ENCODE peak calls at places on chromosome 6, in five cellular contexts. H is A549, L is adrenal gland, B is fibroblast of lung, C is choroid plexus epithelial cell. W is an unnamed sample.

GRCh38 chr6:47655719-47656595 is 42.4 kb upstream of the ADGRF4 start:
- DNase-seq in H (peak; percentile 33), L (peak; percentile 23), B (peak; percentile 5), C (no peak), W (peak; percentile 68)

GRCh38 chr6:96032646-96033045 is 16.9 kb downstream of the FUT9 start:
- DNase-seq in H (no peak), L (no peak), B (no peak), C (no peak), W (no peak)

GRCh38 chr6:10316327-10316726 is 98.5 kb downstream of the TFAP2A start:
- DNase-seq in H (no peak), L (peak; percentile 54), B (peak; percentile 22), C (peak; percentile 1), W (no peak)

GRCh38 chr6:145315982-145316600 is 419.2 kb downstream of the EPM2A start:
- DNase-seq in H (no peak), L (no peak), B (no peak), C (peak; percentile 4), W (no peak)

GRCh38 chr6:15572296-15573016 is 90.4 kb downstream of the DTNBP1 start:
- DNase-seq in H (no peak), L (no peak), B (no peak), C (no peak), W (no peak)

GRCh38 chr6:128463942-128464341 is 56.5 kb downstream of the PTPRK start:
- DNase-seq in H (no peak), L (peak; percentile 24), B (no peak), C (peak; percentile 59), W (no peak)

GRCh38 chr6:30450908-30451818 is 38.1 kb upstream of the HLA-E start:
- DNase-seq in H (no peak), L (no peak), B (peak; percentile 74), C (peak; percentile 83), W (peak; percentile 48)

GRCh38 chr6:110043366-110043994 is 65.4 kb downstream of the GPR6 start:
- DNase-seq in H (no peak), L (no peak), B (no peak), C (no peak), W (no peak)

GRCh38 chr6:99093781-99094180 is 146.0 kb upstream of the FBXL4 start:
- DNase-seq in H (no peak), L (no peak), B (no peak), C (no peak), W (no peak)

GRCh38 chr6:151370509-151371078 is 20.8 kb downstream of the ZBTB2 start:
- DNase-seq in H (peak; percentile 29), L (no peak), B (peak; percentile 54), C (peak; percentile 76), W (no peak)

GRCh38 chr6:54574671-54575070 is 266.4 kb downstream of the TINAG start:
- DNase-seq in H (no peak), L (no peak), B (no peak), C (no peak), W (no peak)

GRCh38 chr6:87257565-87257964 is 64.8 kb upstream of the SMIM8 start:
- DNase-seq in H (no peak), L (no peak), B (no peak), C (no peak), W (no peak)

GRCh38 chr6:106629103-106629858 is at the start of the genes QRSL1 and RTN4IP1:
- DNase-seq in H (peak; percentile 89), L (peak; percentile 93), B (peak; percentile 94), C (peak; percentile 94), W (peak; percentile 96)

GRCh38 chr6:38316099-38316868 is 323.4 kb downstream of the BTBD9 start:
- DNase-seq in H (no peak), L (no peak), B (no peak), C (no peak), W (no peak)

GRCh38 chr6:31727717-31728671 is 1.1 kb downstream of the DDAH2 start:
- DNase-seq in H (no peak), L (peak; percentile 35), B (no peak), C (no peak), W (no peak)

GRCh38 chr6:87590417-87590880 is 514 bp downstream of the ORC3 start:
- DNase-seq in H (no peak), L (no peak), B (no peak), C (no peak), W (no peak)

GRCh38 chr6:112237644-112238043 is 16.7 kb downstream of the LAMA4 start:
- DNase-seq in H (peak; percentile 33), L (peak; percentile 67), B (peak; percentile 100), C (peak; percentile 95), W (no peak)

GRCh38 chr6:139863356-139863755 is 488.9 kb upstream of the CITED2 start:
- DNase-seq in H (no peak), L (no peak), B (peak; percentile 72), C (peak; percentile 36), W (no peak)

GRCh38 chr6:148980234-148980633 is 233.4 kb downstream of the UST start:
- DNase-seq in H (no peak), L (no peak), B (no peak), C (peak; percentile 16), W (no peak)

GRCh38 chr6:168017629-168018028 is 20.2 kb downstream of the KIF25 start:
- DNase-seq in H (no peak), L (no peak), B (peak; percentile 17), C (no peak), W (no peak)

GRCh38 chr6:88238065-88238464 is 71.9 kb upstream of the CNR1 start:
- DNase-seq in H (peak; percentile 39), L (no peak), B (no peak), C (peak; percentile 75), W (peak; percentile 19)

GRCh38 chr6:44001318-44001868 is 125.9 kb downstream of the MRPL14 start:
- DNase-seq in H (peak; percentile 57), L (no peak), B (peak; percentile 40), C (peak; percentile 40), W (peak; percentile 44)

GRCh38 chr6:92777146-92777740 is 642.1 kb downstream of the EPHA7 start:
- DNase-seq in H (peak; percentile 4), L (no peak), B (peak; percentile 68), C (peak; percentile 75), W (peak; percentile 37)

GRCh38 chr6:117487831-117488230 is 5.4 kb downstream of the DCBLD1 start:
- DNase-seq in H (no peak), L (no peak), B (peak; percentile 97), C (no peak), W (no peak)

DNA sequence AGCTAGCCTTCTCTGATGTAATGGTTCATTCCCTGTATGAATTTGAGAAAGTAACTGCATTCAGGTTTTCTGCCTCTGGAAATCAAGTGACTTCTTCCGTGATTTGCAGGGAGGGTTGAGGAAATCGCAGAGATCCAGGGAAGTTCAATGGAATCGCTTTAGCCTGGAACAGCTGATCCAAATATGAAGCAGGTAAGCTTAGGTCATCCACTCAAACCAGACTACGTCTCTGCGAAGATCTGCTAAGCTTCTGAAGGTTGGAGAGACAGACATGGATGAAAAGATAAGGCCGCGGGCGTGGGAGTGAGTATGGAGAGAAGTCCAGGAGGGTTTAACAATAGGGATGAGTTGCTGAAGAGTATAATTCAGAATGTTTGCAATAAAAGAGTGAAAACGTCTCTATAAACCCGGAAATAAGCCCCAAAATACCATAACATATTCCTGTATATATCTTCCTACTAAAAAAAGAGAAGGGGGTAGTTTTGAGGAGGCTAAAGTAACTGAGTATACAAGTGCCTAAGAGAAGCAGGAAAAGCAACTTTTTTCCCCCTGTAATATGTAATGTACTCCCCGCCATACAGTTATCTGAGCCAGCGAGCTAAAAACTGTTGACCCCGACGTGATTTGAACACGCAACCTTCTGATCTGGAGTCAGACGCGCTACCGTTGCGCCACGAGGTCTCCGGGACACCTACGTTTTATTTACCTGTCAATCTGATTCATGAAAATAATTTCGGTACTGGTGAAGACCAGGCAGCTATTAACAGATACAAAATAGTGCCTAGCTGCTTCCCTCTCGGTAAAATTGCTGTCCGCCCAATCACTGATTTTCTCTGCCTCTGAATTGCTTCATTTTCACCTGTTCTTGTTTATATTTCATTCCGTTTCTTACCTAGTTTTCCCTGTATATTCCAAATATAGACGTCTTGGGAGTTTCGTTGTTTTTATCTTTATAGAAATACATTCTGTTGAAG is 33.9 kb upstream of the BTN3A2 start:
- DNase-seq in H (peak; percentile 80), L (no peak), B (no peak), C (peak; percentile 53), W (no peak)
- H3K4me3 ChIP-seq in H (peak overlapping the region; percentile 69), L (no peak overlapping the region), B (peak overlapping the region; percentile 60), C (peak overlapping the region; percentile 58), W (no peak overlapping the region)

DNA sequence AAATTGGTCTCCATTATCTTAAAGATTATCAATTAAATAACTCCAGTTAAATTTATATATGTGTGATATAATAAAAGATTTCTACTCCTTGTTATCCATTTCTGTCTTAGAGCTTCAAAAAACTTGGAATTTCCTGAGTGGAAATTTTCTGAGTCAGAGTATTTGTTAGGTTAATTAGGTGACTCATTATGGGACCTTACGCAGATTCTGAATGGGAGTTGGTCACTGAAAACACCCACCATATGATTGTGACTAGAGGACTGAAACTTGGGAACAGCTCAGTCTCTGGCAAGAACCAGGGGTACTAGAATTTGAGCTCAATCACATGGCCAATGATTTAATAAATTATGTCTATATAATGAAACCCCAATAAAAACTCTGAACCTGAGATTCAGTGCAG is 125.4 kb upstream of the HMGCLL1 start:
- DNase-seq in H (no peak), L (no peak), B (peak; percentile 23), C (peak; percentile 25), W (no peak)
- H3K4me3 ChIP-seq in H (no peak overlapping the region), L (no peak overlapping the region), B (no peak overlapping the region), C (no peak overlapping the region), W (no peak overlapping the region)

GRCh38 chr6:5469101-5469846 is 208.0 kb downstream of the FARS2 start:
- DNase-seq in H (no peak), L (no peak), B (no peak), C (no peak), W (no peak)

GRCh38 chr6:5471044-5471443 is 209.7 kb downstream of the FARS2 start:
- DNase-seq in H (peak; percentile 31), L (peak; percentile 64), B (peak; percentile 67), C (peak; percentile 83), W (peak; percentile 58)

GRCh38 chr6:5472583-5472982 is 211.3 kb downstream of the FARS2 start:
- DNase-seq in H (no peak), L (no peak), B (no peak), C (no peak), W (no peak)

GRCh38 chr6:5468586-5468985 is 207.3 kb downstream of the FARS2 start:
- DNase-seq in H (no peak), L (no peak), B (no peak), C (peak; percentile 38), W (no peak)

GRCh38 chr6:5471637-5472430 is 210.5 kb downstream of the FARS2 start:
- DNase-seq in H (no peak), L (no peak), B (no peak), C (no peak), W (no peak)
- H3K4me3 ChIP-seq in H (no peak overlapping the region), L (no peak overlapping the region), B (no peak overlapping the region), C (no peak overlapping the region), W (no peak overlapping the region)

GRCh38 chr6:50819906-50820589 is 1.4 kb downstream of the TFAP2B start:
- DNase-seq in H (no peak), L (no peak), B (no peak), C (no peak), W (no peak)
- H3K4me3 ChIP-seq in H (no peak overlapping the region), L (no peak overlapping the region), B (no peak overlapping the region), C (no peak overlapping the region), W (no peak overlapping the region)

GRCh38 chr6:2943564-2943955 is 27.8 kb downstream of the SERPINB6 start:
- DNase-seq in H (no peak), L (no peak), B (no peak), C (no peak), W (no peak)
- H3K4me3 ChIP-seq in H (no peak overlapping the region), L (no peak overlapping the region), B (no peak overlapping the region), C (no peak overlapping the region), W (no peak overlapping the region)

GRCh38 chr6:141561154-141561553 is 571.6 kb upstream of the GJE1 start:
- DNase-seq in H (no peak), L (no peak), B (no peak), C (no peak), W (peak; percentile 9)

GRCh38 chr6:141562801-141563763 is 569.6 kb upstream of the GJE1 start:
- DNase-seq in H (peak; percentile 69), L (peak; percentile 72), B (peak; percentile 96), C (peak; percentile 97), W (peak; percentile 65)

GRCh38 chr6:141562181-141562800 is 570.4 kb upstream of the GJE1 start:
- DNase-seq in H (no peak), L (peak; percentile 26), B (peak; percentile 18), C (peak; percentile 31), W (peak; percentile 3)
- H3K4me3 ChIP-seq in H (no peak overlapping the region), L (no peak overlapping the region), B (no peak overlapping the region), C (peak overlapping the region; percentile 18), W (peak overlapping the region; percentile 5)

W was measured in small intestine.